ENCODE peak calls at places on chromosome 3, in six cellular contexts. One of them, this sample, is unnamed.
A peak's percentile ranks its signal among the peaks of the same experiment; 100 is the strongest.

GRCh38 chr3:48338635-48339034 is 5.2 kb upstream of the SPINK8 start:
- DNase-seq in CD8-positive, alpha-beta memory T cell: no peak
- DNase-seq in uterus: no peak
- DNase-seq in suprapubic skin: no peak
- DNase-seq in keratinocyte: no peak
- DNase-seq in WERI-Rb-1: no peak
- DNase-seq in this sample: no peak

GRCh38 chr3:179713643-179714090 is 60.8 kb downstream of the USP13 start:
- DNase-seq in keratinocyte: no peak
- DNase-seq in suprapubic skin: no peak
- DNase-seq in uterus: no peak
- DNase-seq in WERI-Rb-1: no peak
- DNase-seq in CD8-positive, alpha-beta memory T cell: no peak
- DNase-seq in this sample: no peak

GRCh38 chr3:186497608-186498007 is 46.6 kb downstream of the CRYGS start:
- DNase-seq in suprapubic skin: no peak
- DNase-seq in CD8-positive, alpha-beta memory T cell: no peak
- DNase-seq in keratinocyte: no peak
- DNase-seq in WERI-Rb-1: no peak
- DNase-seq in uterus: no peak
- DNase-seq in this sample: no peak

GRCh38 chr3:54122046-54122801 is at the start of gene CACNA2D3:
- DNase-seq in WERI-Rb-1: peak; percentile 57
- DNase-seq in keratinocyte: no peak
- DNase-seq in CD8-positive, alpha-beta memory T cell: no peak
- DNase-seq in suprapubic skin: no peak
- DNase-seq in uterus: no peak
- DNase-seq in this sample: no peak

GRCh38 chr3:183378545-183378944 is 49.9 kb downstream of the MCF2L2 start:
- DNase-seq in keratinocyte: no peak
- DNase-seq in CD8-positive, alpha-beta memory T cell: no peak
- DNase-seq in suprapubic skin: no peak
- DNase-seq in uterus: no peak
- DNase-seq in WERI-Rb-1: no peak
- DNase-seq in this sample: no peak

GRCh38 chr3:129001101-129001816 is at the start of gene EFCC1:
- DNase-seq in keratinocyte: no peak
- DNase-seq in CD8-positive, alpha-beta memory T cell: no peak
- DNase-seq in suprapubic skin: peak; percentile 83
- DNase-seq in uterus: peak; percentile 62
- DNase-seq in WERI-Rb-1: no peak
- DNase-seq in this sample: no peak

GRCh38 chr3:103976931-103977339 is 1389.8 kb upstream of the ALCAM start:
- DNase-seq in keratinocyte: no peak
- DNase-seq in suprapubic skin: no peak
- DNase-seq in CD8-positive, alpha-beta memory T cell: no peak
- DNase-seq in WERI-Rb-1: no peak
- DNase-seq in uterus: no peak
- DNase-seq in this sample: no peak

GRCh38 chr3:156409694-156410093 is 145.2 kb downstream of the SSR3 start:
- DNase-seq in uterus: no peak
- DNase-seq in CD8-positive, alpha-beta memory T cell: no peak
- DNase-seq in WERI-Rb-1: no peak
- DNase-seq in keratinocyte: no peak
- DNase-seq in suprapubic skin: no peak
- DNase-seq in this sample: no peak

GRCh38 chr3:152621967-152622812 is 212.7 kb upstream of the P2RY1 start:
- DNase-seq in WERI-Rb-1: peak; percentile 65
- DNase-seq in uterus: no peak
- DNase-seq in suprapubic skin: no peak
- DNase-seq in keratinocyte: no peak
- DNase-seq in CD8-positive, alpha-beta memory T cell: no peak
- DNase-seq in this sample: no peak

GRCh38 chr3:152621006-152621868 is 213.7 kb upstream of the P2RY1 start:
- DNase-seq in CD8-positive, alpha-beta memory T cell: no peak
- DNase-seq in suprapubic skin: no peak
- DNase-seq in WERI-Rb-1: peak; percentile 81
- DNase-seq in uterus: no peak
- DNase-seq in keratinocyte: no peak
- DNase-seq in this sample: no peak

GRCh38 chr3:152620395-152620794 is 214.5 kb upstream of the P2RY1 start:
- DNase-seq in uterus: no peak
- DNase-seq in keratinocyte: no peak
- DNase-seq in suprapubic skin: no peak
- DNase-seq in CD8-positive, alpha-beta memory T cell: no peak
- DNase-seq in WERI-Rb-1: no peak
- DNase-seq in this sample: no peak

GRCh38 chr3:152622813-152623167 is 212.1 kb upstream of the P2RY1 start:
- DNase-seq in keratinocyte: no peak
- DNase-seq in suprapubic skin: no peak
- DNase-seq in uterus: no peak
- DNase-seq in CD8-positive, alpha-beta memory T cell: no peak
- DNase-seq in WERI-Rb-1: no peak
- DNase-seq in this sample: no peak

GRCh38 chr3:152623286-152623685 is 211.6 kb upstream of the P2RY1 start:
- DNase-seq in uterus: no peak
- DNase-seq in keratinocyte: no peak
- DNase-seq in WERI-Rb-1: no peak
- DNase-seq in suprapubic skin: no peak
- DNase-seq in CD8-positive, alpha-beta memory T cell: no peak
- DNase-seq in this sample: no peak
- H3K27me3 ChIP-seq in uterus: no peaks in the 10 kb centered on the region
- H3K27me3 ChIP-seq in keratinocyte: no peaks in the 10 kb centered on the region
- H3K27me3 ChIP-seq in WERI-Rb-1: no peaks in the 10 kb centered on the region
- H3K27me3 ChIP-seq in suprapubic skin: no peaks in the 10 kb centered on the region
- H3K27me3 ChIP-seq in CD8-positive, alpha-beta memory T cell: no peaks in the 10 kb centered on the region
- H3K27me3 ChIP-seq in this sample: no peaks in the 10 kb centered on the region

GRCh38 chr3:55541016-55541415 is 53.9 kb upstream of the WNT5A start:
- DNase-seq in CD8-positive, alpha-beta memory T cell: no peak
- DNase-seq in suprapubic skin: no peak
- DNase-seq in uterus: no peak
- DNase-seq in keratinocyte: no peak
- DNase-seq in WERI-Rb-1: no peak
- DNase-seq in this sample: no peak

GRCh38 chr3:55541456-55541855 is 54.4 kb upstream of the WNT5A start:
- DNase-seq in keratinocyte: no peak
- DNase-seq in suprapubic skin: no peak
- DNase-seq in WERI-Rb-1: no peak
- DNase-seq in CD8-positive, alpha-beta memory T cell: no peak
- DNase-seq in uterus: no peak
- DNase-seq in this sample: no peak

GRCh38 chr3:55544219-55544618 is 57.1 kb upstream of the WNT5A start:
- DNase-seq in uterus: no peak
- DNase-seq in suprapubic skin: no peak
- DNase-seq in CD8-positive, alpha-beta memory T cell: no peak
- DNase-seq in keratinocyte: no peak
- DNase-seq in WERI-Rb-1: no peak
- DNase-seq in this sample: no peak

GRCh38 chr3:55540579-55540978 is 53.5 kb upstream of the WNT5A start:
- DNase-seq in CD8-positive, alpha-beta memory T cell: no peak
- DNase-seq in WERI-Rb-1: no peak
- DNase-seq in suprapubic skin: no peak
- DNase-seq in uterus: no peak
- DNase-seq in keratinocyte: no peak
- DNase-seq in this sample: no peak

DNA sequence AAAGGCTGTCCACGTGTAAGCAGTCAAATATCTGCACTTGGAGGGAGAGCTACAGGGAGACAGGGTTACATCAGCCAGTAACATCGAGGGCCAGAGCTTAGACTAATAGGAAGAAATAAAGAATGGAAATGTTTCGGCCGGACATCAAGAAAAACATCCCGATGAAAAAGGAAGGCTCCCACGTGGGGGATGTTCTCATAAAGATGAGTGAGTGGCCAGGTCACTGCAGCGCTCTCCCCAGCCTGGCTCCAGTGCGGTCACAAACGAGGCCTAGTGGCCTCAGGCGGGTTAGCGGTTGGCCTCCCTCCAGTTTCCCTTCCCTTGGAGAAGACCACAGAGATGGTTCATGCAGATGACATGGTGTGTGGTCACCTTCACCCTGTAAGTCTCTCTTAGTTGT is 56.1 kb upstream of the WNT5A start:
- DNase-seq in keratinocyte: no peak
- DNase-seq in uterus: peak; percentile 54
- DNase-seq in WERI-Rb-1: no peak
- DNase-seq in suprapubic skin: no peak
- DNase-seq in CD8-positive, alpha-beta memory T cell: no peak
- DNase-seq in this sample: no peak
- H3K27me3 ChIP-seq in keratinocyte: peaks cover 12% of the 10 kb centered on the region
- H3K27me3 ChIP-seq in uterus: no peaks in the 10 kb centered on the region
- H3K27me3 ChIP-seq in WERI-Rb-1: no peaks in the 10 kb centered on the region
- H3K27me3 ChIP-seq in suprapubic skin: no peaks in the 10 kb centered on the region
- H3K27me3 ChIP-seq in CD8-positive, alpha-beta memory T cell: no peaks in the 10 kb centered on the region
- H3K27me3 ChIP-seq in this sample: no peaks in the 10 kb centered on the region

GRCh38 chr3:99984139-99984538 is 130.2 kb downstream of the FILIP1L start:
- DNase-seq in suprapubic skin: no peak
- DNase-seq in WERI-Rb-1: no peak
- DNase-seq in CD8-positive, alpha-beta memory T cell: no peak
- DNase-seq in keratinocyte: no peak
- DNase-seq in uterus: no peak
- DNase-seq in this sample: no peak

GRCh38 chr3:99984668-99985067 is 129.6 kb downstream of the FILIP1L start:
- DNase-seq in keratinocyte: no peak
- DNase-seq in CD8-positive, alpha-beta memory T cell: no peak
- DNase-seq in uterus: no peak
- DNase-seq in suprapubic skin: no peak
- DNase-seq in WERI-Rb-1: no peak
- DNase-seq in this sample: no peak

GRCh38 chr3:99980606-99981005 is 133.7 kb downstream of the FILIP1L start:
- DNase-seq in WERI-Rb-1: no peak
- DNase-seq in suprapubic skin: no peak
- DNase-seq in CD8-positive, alpha-beta memory T cell: no peak
- DNase-seq in uterus: no peak
- DNase-seq in keratinocyte: no peak
- DNase-seq in this sample: no peak

GRCh38 chr3:99978221-99978620 is 136.1 kb downstream of the FILIP1L start:
- DNase-seq in keratinocyte: no peak
- DNase-seq in uterus: no peak
- DNase-seq in CD8-positive, alpha-beta memory T cell: no peak
- DNase-seq in WERI-Rb-1: no peak
- DNase-seq in suprapubic skin: no peak
- DNase-seq in this sample: no peak

DNA sequence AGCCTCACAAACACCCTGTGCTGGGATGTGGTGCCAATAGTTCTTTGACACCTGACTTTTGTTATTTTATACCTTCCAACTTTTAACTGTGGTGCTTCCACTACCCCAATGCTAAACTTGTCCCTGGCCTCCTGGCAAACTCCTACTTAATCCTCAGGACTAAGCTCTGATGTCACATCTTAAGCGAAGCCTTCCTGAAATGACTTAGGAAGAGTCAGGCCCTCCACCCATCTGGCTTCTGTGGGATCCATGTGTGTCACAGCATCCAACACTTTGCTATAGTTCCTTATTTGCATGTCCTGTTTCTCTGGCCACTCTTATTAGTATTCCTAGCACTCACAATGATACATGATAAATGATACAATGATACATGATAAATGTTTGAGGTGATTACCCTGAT is 133.2 kb downstream of the FILIP1L start:
- DNase-seq in suprapubic skin: no peak
- DNase-seq in WERI-Rb-1: peak; percentile 49
- DNase-seq in CD8-positive, alpha-beta memory T cell: no peak
- DNase-seq in uterus: no peak
- DNase-seq in keratinocyte: no peak
- DNase-seq in this sample: no peak
- H3K27me3 ChIP-seq in suprapubic skin: no peaks in the 10 kb centered on the region
- H3K27me3 ChIP-seq in WERI-Rb-1: no peaks in the 10 kb centered on the region
- H3K27me3 ChIP-seq in CD8-positive, alpha-beta memory T cell: no peaks in the 10 kb centered on the region
- H3K27me3 ChIP-seq in uterus: no peaks in the 10 kb centered on the region
- H3K27me3 ChIP-seq in keratinocyte: no peaks in the 10 kb centered on the region
- H3K27me3 ChIP-seq in this sample: no peaks in the 10 kb centered on the region

GRCh38 chr3:149547954-149548728 is 73.6 kb downstream of the TM4SF4 start:
- DNase-seq in keratinocyte: no peak
- DNase-seq in CD8-positive, alpha-beta memory T cell: no peak
- DNase-seq in suprapubic skin: no peak
- DNase-seq in WERI-Rb-1: no peak
- DNase-seq in uterus: peak; percentile 79
- DNase-seq in this sample: no peak
- H3K27me3 ChIP-seq in keratinocyte: no peaks in the 10 kb centered on the region
- H3K27me3 ChIP-seq in CD8-positive, alpha-beta memory T cell: no peaks in the 10 kb centered on the region
- H3K27me3 ChIP-seq in suprapubic skin: no peaks in the 10 kb centered on the region
- H3K27me3 ChIP-seq in WERI-Rb-1: no peaks in the 10 kb centered on the region
- H3K27me3 ChIP-seq in uterus: no peaks in the 10 kb centered on the region
- H3K27me3 ChIP-seq in this sample: no peaks in the 10 kb centered on the region

DNA sequence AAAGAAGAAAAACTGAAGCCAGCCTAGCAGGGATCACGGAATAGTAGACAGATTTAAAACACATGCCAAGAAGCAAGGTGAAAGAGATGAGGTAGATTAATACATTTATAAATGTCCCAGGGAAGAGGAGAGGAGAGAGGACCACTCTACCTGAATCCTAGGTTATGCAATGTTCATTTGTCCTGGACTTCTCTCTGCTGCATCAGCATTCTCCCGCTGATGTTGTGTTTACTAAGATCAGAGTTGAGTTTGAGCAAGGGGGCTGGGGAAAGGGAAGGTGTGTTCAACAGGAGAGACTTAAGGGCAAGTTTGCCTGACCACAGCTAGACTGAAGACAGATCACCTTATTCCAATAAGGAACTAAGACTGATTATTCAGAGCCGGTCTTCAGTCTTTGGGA is 1.1 kb upstream of the KPNA1 start:
- DNase-seq in CD8-positive, alpha-beta memory T cell: no peak
- DNase-seq in keratinocyte: no peak
- DNase-seq in WERI-Rb-1: no peak
- DNase-seq in uterus: no peak
- DNase-seq in suprapubic skin: no peak
- DNase-seq in this sample: no peak
- H3K27me3 ChIP-seq in CD8-positive, alpha-beta memory T cell: no peaks in the 10 kb centered on the region
- H3K27me3 ChIP-seq in keratinocyte: no peaks in the 10 kb centered on the region
- H3K27me3 ChIP-seq in WERI-Rb-1: no peaks in the 10 kb centered on the region
- H3K27me3 ChIP-seq in uterus: no peaks in the 10 kb centered on the region
- H3K27me3 ChIP-seq in suprapubic skin: no peaks in the 10 kb centered on the region
- H3K27me3 ChIP-seq in this sample: no peaks in the 10 kb centered on the region